ENCODE peak calls at places on chromosomes 11 and 22, in four cellular contexts. K is astrocyte of the spinal cord, R is kidney epithelial cell, H is adipocyte. D is an unnamed sample.

GRCh38 chr22:50041361-50042065 is 16.6 kb downstream of the TTLL8 start:
- DNase-seq in R (no peak), H (no peak), K (no peak), D (no peak)

GRCh38 chr11:10459029-10459970 is 4.2 kb downstream of the AMPD3 start:
- DNase-seq in R (no peak), H (no peak), K (no peak), D (no peak)

GRCh38 chr22:41034741-41035140 is 57.7 kb upstream of the EP300 start:
- DNase-seq in R (no peak), H (no peak), K (no peak), D (no peak)

GRCh38 chr22:35687461-35687860 is 30.2 kb upstream of the APOL5 start:
- DNase-seq in R (no peak), H (no peak), K (no peak), D (no peak)

GRCh38 chr11:22491826-22492225 is 133.8 kb downstream of the FANCF start:
- DNase-seq in R (no peak), K (peak), H (peak), D (no peak)

GRCh38 chr11:127044535-127044934 is 44.0 kb upstream of the KIRREL3 start:
- DNase-seq in R (no peak), H (no peak), K (no peak), D (no peak)

GRCh38 chr11:7060828-7061227 is 28.0 kb upstream of the RBMXL2 start:
- DNase-seq in H (peak), K (peak), R (peak), D (peak)

GRCh38 chr22:23397008-23397617 is 183.0 kb downstream of the IGLL1 start:
- DNase-seq in K (no peak), H (no peak), R (no peak), D (no peak)

GRCh38 chr11:27971256-27971655 is 136.7 kb downstream of the KIF18A start:
- DNase-seq in H (no peak), K (no peak), R (no peak), D (no peak)

GRCh38 chr11:70005107-70005818 is 72.9 kb upstream of the ANO1 start:
- DNase-seq in R (no peak), K (peak), H (peak), D (no peak)
- H3K4me3 ChIP-seq in R (no peak), K (no peak), H (no peak), D (no peak)

GRCh38 chr22:43509337-43509736 is 97.5 kb downstream of the MPPED1 start:
- DNase-seq in K (no peak), R (no peak), H (no peak), D (no peak)

GRCh38 chr22:43508489-43508888 is 96.7 kb downstream of the MPPED1 start:
- DNase-seq in R (no peak), H (no peak), K (no peak), D (no peak)

GRCh38 chr22:43511276-43511910 is 99.6 kb downstream of the MPPED1 start:
- DNase-seq in R (no peak), H (no peak), K (no peak), D (no peak)

GRCh38 chr22:43512279-43512678 is 100.5 kb downstream of the MPPED1 start:
- DNase-seq in R (no peak), H (no peak), K (no peak), D (no peak)

DNA sequence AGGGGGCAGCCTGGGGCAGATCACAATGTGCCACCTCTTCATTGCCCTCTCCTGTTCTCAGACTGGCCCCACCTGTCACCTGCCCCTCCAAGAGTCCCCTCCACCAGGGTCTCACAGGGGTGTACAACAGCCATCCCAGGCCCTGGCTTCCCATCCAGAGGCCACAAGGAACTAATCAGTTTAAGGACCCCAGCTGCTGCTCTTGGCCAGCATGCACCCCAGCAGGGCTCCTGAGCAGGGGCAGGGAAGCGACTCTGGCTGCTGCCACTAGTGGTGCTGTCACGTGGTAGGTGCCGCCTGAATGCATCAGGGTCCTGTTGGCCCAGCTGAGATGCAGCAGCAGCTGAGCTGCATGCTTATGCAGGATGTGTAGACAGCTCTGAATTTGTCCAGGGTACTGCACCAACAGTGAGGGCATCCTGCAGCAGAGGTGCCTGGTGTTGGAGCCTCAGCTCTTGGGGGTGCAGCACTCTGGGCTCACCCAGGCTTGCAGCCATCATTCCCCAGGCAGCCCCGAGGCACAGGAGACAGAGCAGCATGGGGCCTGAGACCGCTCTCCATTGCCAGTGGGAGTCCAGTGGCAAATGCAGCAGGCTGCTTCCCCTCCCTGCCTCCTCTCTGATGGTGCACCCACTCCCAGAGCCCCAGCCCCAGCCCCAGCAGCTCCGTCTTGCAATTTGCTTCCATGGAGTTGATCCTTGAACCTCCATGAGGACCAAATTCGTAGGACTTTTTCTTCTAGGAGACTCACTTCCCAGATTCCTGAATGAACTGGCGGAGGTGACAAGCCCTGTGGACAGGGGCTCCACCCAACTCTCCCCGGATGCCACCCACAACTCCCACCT is 98.6 kb downstream of the MPPED1 start:
- DNase-seq in H (no peak), K (no peak), R (no peak), D (no peak)
- H3K4me3 ChIP-seq in H (no peak), K (no peak), R (no peak), D (no peak)

GRCh38 chr11:86062719-86063118 is 6.2 kb downstream of the PICALM start:
- DNase-seq in H (peak), R (no peak), K (peak), D (no peak)
- H3K4me3 ChIP-seq in H (peak), R (no peak), K (no peak), D (no peak)

GRCh38 chr11:1747753-1748466 is 2.5 kb downstream of the IFITM10 start:
- DNase-seq in H (no peak), R (no peak), K (no peak), D (no peak)
- H3K4me3 ChIP-seq in H (peak), R (peak), K (peak), D (peak)

GRCh38 chr22:17725465-17725800 is 48.8 kb downstream of the BID start:
- DNase-seq in R (no peak), K (no peak), H (no peak), D (no peak)
- H3K4me3 ChIP-seq in R (no peak), K (no peak), H (no peak), D (no peak)

DNA sequence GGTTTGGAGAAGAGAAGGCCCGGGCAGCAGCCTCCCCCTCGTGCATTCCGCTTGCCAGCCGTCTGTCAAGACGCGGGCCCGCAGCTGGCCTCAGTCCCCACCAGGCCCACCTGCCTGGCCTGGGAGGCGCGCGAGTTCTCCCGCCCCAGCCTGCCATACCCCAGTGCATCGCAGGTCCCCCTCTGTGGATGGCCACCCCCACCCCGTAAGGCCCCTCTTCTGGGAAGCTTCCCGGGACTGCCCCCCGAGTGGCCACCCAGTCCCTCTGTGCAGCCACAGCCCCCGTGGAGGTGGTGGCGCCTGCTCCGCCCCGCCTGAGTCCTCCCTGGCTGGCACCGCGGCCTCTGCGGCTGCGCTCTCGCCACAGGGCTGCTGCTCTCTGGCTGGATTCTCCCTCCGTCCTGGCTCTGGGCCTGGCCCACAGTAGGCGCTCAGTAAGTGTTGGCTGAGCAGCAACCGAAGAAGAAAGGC is 74.0 kb upstream of the TCF20 start:
- DNase-seq in R (no peak), H (no peak), K (peak), D (peak)
- H3K4me3 ChIP-seq in R (no peak), H (no peak), K (no peak), D (peak)

DNA sequence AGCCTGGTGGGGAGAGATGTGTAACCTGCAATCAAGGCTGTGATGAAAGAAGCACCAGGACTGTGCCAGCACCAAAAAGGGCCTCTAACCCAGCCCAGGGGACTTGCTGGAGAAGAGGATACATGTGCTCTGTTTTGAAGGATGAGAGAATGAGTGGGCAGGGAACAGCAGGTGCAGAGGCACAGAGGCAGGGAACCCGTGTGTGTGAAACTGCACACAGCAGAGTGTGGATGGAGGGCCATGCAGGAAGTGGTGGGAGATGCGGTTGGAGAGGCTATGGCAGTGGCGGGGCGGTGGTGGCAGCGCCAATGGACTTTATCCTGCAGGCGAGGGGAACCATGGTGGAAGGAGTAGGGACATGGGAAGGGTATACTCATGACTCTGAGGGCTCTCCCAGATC is 25.2 kb upstream of the LRRC32 start:
- DNase-seq in R (no peak), H (no peak), K (no peak), D (no peak)
- H3K4me3 ChIP-seq in R (no peak), H (no peak), K (no peak), D (no peak)

GRCh38 chr22:31339148-31339832 is 6.9 kb downstream of the PATZ1 start:
- DNase-seq in H (no peak), K (no peak), R (no peak), D (no peak)
- H3K4me3 ChIP-seq in H (no peak), K (no peak), R (no peak), D (no peak)

D was measured in retinal pigment epithelial cell.